ENCODE peak calls at places on chromosomes 7 and 10, in seven cellular contexts. U is left kidney; Y is non-pigmented ciliary epithelial cell; N is EH; H is NB4; W is right lobe of liver; C is stimulated activated CD4-positive, alpha-beta T cell treated with anti-CD3 and anti-CD28 coated beads, Interleukin-1b, Interleukin-23, amount 100 ng/mL, for 4 hours. F is an unnamed sample.
A peak's percentile ranks its signal among the peaks of the same experiment; 100 is the strongest.

GRCh38 chr7:24035653-24036414 is 248.2 kb upstream of the NPY start:
- DNase-seq in H (no peak), W (no peak), N (peak; percentile 16), Y (no peak), C (no peak), U (peak; percentile 7), F (no peak)

GRCh38 chr10:30529373-30529998 is 95.5 kb downstream of the MAP3K8 start:
- DNase-seq in Y (no peak), W (peak; percentile 86), H (peak; percentile 94), C (peak; percentile 44), N (no peak), U (no peak), F (peak; percentile 63)

GRCh38 chr7:157926521-157927167 is 589.8 kb downstream of the DNAJB6 start:
- DNase-seq in U (no peak), H (peak; percentile 28), W (no peak), Y (no peak), N (no peak), C (no peak), F (no peak)

GRCh38 chr10:88401671-88402347 is 181.3 kb downstream of the RNLS start:
- DNase-seq in H (peak; percentile 26), N (peak; percentile 51), C (no peak), U (no peak), W (no peak), Y (no peak), F (no peak)

GRCh38 chr7:102004229-102004628 is 186.8 kb downstream of the CUX1 start:
- DNase-seq in H (no peak), C (no peak), Y (no peak), U (peak; percentile 85), N (peak; percentile 77), W (no peak), F (no peak)

GRCh38 chr7:22911889-22912288 is 89.2 kb upstream of the TOMM7 start:
- DNase-seq in W (no peak), N (peak; percentile 82), Y (no peak), U (no peak), H (no peak), C (no peak), F (no peak)

GRCh38 chr10:119602241-119603095 is 5.7 kb upstream of the TIAL1 start:
- DNase-seq in Y (no peak), W (no peak), U (peak; percentile 46), H (peak; percentile 64), C (no peak), N (peak; percentile 47), F (no peak)

GRCh38 chr10:91357497-91357896 is 52.6 kb upstream of the HECTD2 start:
- DNase-seq in Y (no peak), U (no peak), C (no peak), N (no peak), W (no peak), H (no peak), F (no peak)

GRCh38 chr7:22589641-22590141 is 89.7 kb upstream of the STEAP1B start:
- DNase-seq in H (no peak), N (peak; percentile 66), U (peak; percentile 70), W (no peak), C (no peak), Y (no peak), F (no peak)

GRCh38 chr7:138350701-138351357 is 109.2 kb upstream of the TRIM24 start:
- DNase-seq in W (no peak), Y (no peak), U (no peak), H (no peak), N (no peak), C (no peak), F (no peak)

GRCh38 chr10:792083-792791 is 102.8 kb upstream of the DIP2C start:
- DNase-seq in Y (no peak), U (no peak), H (no peak), W (peak; percentile 19), C (no peak), N (no peak), F (no peak)

GRCh38 chr10:44891721-44892120 is 19.4 kb upstream of the TMEM72 start:
- DNase-seq in U (no peak), C (no peak), W (no peak), N (no peak), H (peak; percentile 59), Y (no peak), F (no peak)

GRCh38 chr10:109650228-109650627 is 273.1 kb downstream of the XPNPEP1 start:
- DNase-seq in N (no peak), C (no peak), U (no peak), W (no peak), Y (no peak), H (no peak), F (no peak)

GRCh38 chr10:107994621-107995274 is 830.2 kb upstream of the SORCS1 start:
- DNase-seq in C (no peak), Y (no peak), N (no peak), W (no peak), U (no peak), H (no peak), F (no peak)

GRCh38 chr7:66871076-66871475 is 49.9 kb upstream of the TMEM248 start:
- DNase-seq in C (no peak), Y (no peak), H (no peak), U (no peak), N (no peak), W (no peak), F (no peak)

GRCh38 chr7:69781412-69781846 is 183.2 kb downstream of the AUTS2 start:
- DNase-seq in H (no peak), W (no peak), U (no peak), Y (no peak), C (no peak), N (no peak), F (no peak)

GRCh38 chr10:116716381-116716780 is 26.0 kb downstream of the HSPA12A start:
- DNase-seq in U (no peak), Y (no peak), H (no peak), W (no peak), N (no peak), C (no peak), F (no peak)

GRCh38 chr7:86848226-86848625 is 204.5 kb downstream of the GRM3 start:
- DNase-seq in Y (no peak), C (no peak), N (no peak), W (no peak), H (no peak), U (no peak), F (no peak)

GRCh38 chr10:76415559-76415958 is 984.1 kb downstream of the LRMDA start:
- DNase-seq in W (no peak), N (no peak), Y (no peak), U (no peak), C (no peak), H (no peak), F (no peak)

GRCh38 chr10:132486539-132487121 is 51.0 kb upstream of the INPP5A start:
- DNase-seq in U (no peak), Y (no peak), H (no peak), W (peak; percentile 44), C (no peak), N (no peak), F (no peak)

GRCh38 chr10:119546009-119546408 is 3.5 kb upstream of the RGS10 start:
- DNase-seq in W (no peak), Y (no peak), U (peak; percentile 42), N (peak; percentile 62), H (no peak), C (no peak), F (no peak)

GRCh38 chr10:124632064-124632531 is 112.1 kb downstream of the FAM53B start:
- DNase-seq in Y (no peak), N (no peak), U (peak; percentile 75), C (peak; percentile 39), H (peak; percentile 61), W (peak; percentile 85), F (no peak)

GRCh38 chr7:158267737-158268435 is 319.7 kb downstream of the PTPRN2 start:
- DNase-seq in Y (no peak), U (no peak), C (no peak), H (no peak), N (no peak), W (no peak), F (no peak)

GRCh38 chr7:37287093-37287492 is 161.6 kb downstream of the ELMO1 start:
- DNase-seq in N (no peak), C (no peak), U (peak; percentile 24), H (peak; percentile 13), Y (no peak), W (no peak), F (no peak)

GRCh38 chr10:71475243-71475871 is 78.6 kb downstream of the CDH23 start:
- DNase-seq in W (no peak), Y (no peak), H (peak; percentile 23), C (no peak), N (no peak), U (peak; percentile 76), F (no peak)

GRCh38 chr10:58813573-58813972 is 300.9 kb downstream of the BICC1 start:
- DNase-seq in N (no peak), C (no peak), W (peak; percentile 78), U (no peak), Y (no peak), H (no peak), F (no peak)

GRCh38 chr10:16853201-16853600 is 36.0 kb upstream of the RSU1 start:
- DNase-seq in N (peak; percentile 64), H (peak; percentile 30), W (no peak), Y (no peak), U (peak; percentile 64), C (no peak), F (peak; percentile 44)

GRCh38 chr7:104550362-104550761 is 222.0 kb downstream of the LHFPL3 start:
- DNase-seq in U (no peak), N (no peak), H (no peak), W (no peak), Y (no peak), C (no peak), F (no peak)

GRCh38 chr7:106071999-106072714 is 40.0 kb downstream of the SYPL1 start:
- DNase-seq in H (no peak), C (no peak), N (no peak), Y (no peak), W (no peak), U (peak; percentile 48), F (peak; percentile 62)

GRCh38 chr10:18659784-18660561 is 742 bp downstream of the ARL5B start:
- DNase-seq in H (no peak), W (no peak), U (peak; percentile 77), N (peak; percentile 41), Y (no peak), C (no peak), F (no peak)

GRCh38 chr7:92766461-92767003 is 69.8 kb downstream of the CDK6 start:
- DNase-seq in C (no peak), U (no peak), W (no peak), H (no peak), Y (no peak), N (peak; percentile 61), F (no peak)

F was measured in Jurkat, Clone E6-1.